ENCODE peak calls at places on chromosomes 1 and 21, in five cellular contexts. One of them, this sample, is unnamed.

GRCh38 chr21:38434913-38435533 is 63.3 kb downstream of the ERG start:
- DNase-seq in pulmonary artery endothelial cell: no peak
- DNase-seq in T-helper 22 cell: no peak
- DNase-seq in islet precursor cell: peak
- DNase-seq in hypothalamus: no peak
- DNase-seq in this sample: no peak

GRCh38 chr1:61056674-61057439 is 25.5 kb upstream of the NFIA start:
- DNase-seq in pulmonary artery endothelial cell: no peak
- DNase-seq in T-helper 22 cell: peak
- DNase-seq in islet precursor cell: peak
- DNase-seq in hypothalamus: peak
- DNase-seq in this sample: no peak

GRCh38 chr21:42638266-42638863 is 15.1 kb upstream of the PDE9A start:
- DNase-seq in pulmonary artery endothelial cell: no peak
- DNase-seq in T-helper 22 cell: no peak
- DNase-seq in islet precursor cell: no peak
- DNase-seq in hypothalamus: no peak
- DNase-seq in this sample: no peak

GRCh38 chr1:91741301-91741700 is 144.7 kb downstream of the TGFBR3 start:
- DNase-seq in pulmonary artery endothelial cell: no peak
- DNase-seq in T-helper 22 cell: no peak
- DNase-seq in islet precursor cell: no peak
- DNase-seq in hypothalamus: no peak
- DNase-seq in this sample: no peak

GRCh38 chr1:21932127-21932526 is 5.0 kb downstream of the HSPG2 start:
- DNase-seq in pulmonary artery endothelial cell: no peak
- DNase-seq in T-helper 22 cell: no peak
- DNase-seq in islet precursor cell: no peak
- DNase-seq in hypothalamus: no peak
- DNase-seq in this sample: no peak

GRCh38 chr1:116167625-116168276 is 56.6 kb downstream of the MAB21L3 start:
- DNase-seq in pulmonary artery endothelial cell: no peak
- DNase-seq in T-helper 22 cell: no peak
- DNase-seq in islet precursor cell: peak
- DNase-seq in hypothalamus: peak
- DNase-seq in this sample: no peak

GRCh38 chr1:57109247-57109646 is 143.4 kb upstream of the C8B start:
- DNase-seq in pulmonary artery endothelial cell: no peak
- DNase-seq in T-helper 22 cell: no peak
- DNase-seq in islet precursor cell: no peak
- DNase-seq in hypothalamus: no peak
- DNase-seq in this sample: no peak

GRCh38 chr21:33075596-33076195 is 5.8 kb downstream of the OLIG1 start:
- DNase-seq in pulmonary artery endothelial cell: no peak
- DNase-seq in T-helper 22 cell: no peak
- DNase-seq in islet precursor cell: peak
- DNase-seq in hypothalamus: no peak
- DNase-seq in this sample: no peak

GRCh38 chr1:182446033-182446669 is 3.8 kb upstream of the RGSL1 start:
- DNase-seq in pulmonary artery endothelial cell: no peak
- DNase-seq in T-helper 22 cell: no peak
- DNase-seq in islet precursor cell: no peak
- DNase-seq in hypothalamus: no peak
- DNase-seq in this sample: no peak

GRCh38 chr1:110647254-110647891 is 27.4 kb downstream of the KCNA3 start:
- DNase-seq in pulmonary artery endothelial cell: no peak
- DNase-seq in T-helper 22 cell: no peak
- DNase-seq in islet precursor cell: no peak
- DNase-seq in hypothalamus: no peak
- DNase-seq in this sample: no peak

GRCh38 chr21:29092102-29092959 is 18.9 kb upstream of the CCT8 start:
- DNase-seq in pulmonary artery endothelial cell: no peak
- DNase-seq in T-helper 22 cell: no peak
- DNase-seq in islet precursor cell: no peak
- DNase-seq in hypothalamus: no peak
- DNase-seq in this sample: no peak

GRCh38 chr1:30912913-30913652 is 4.5 kb upstream of the SDC3 start:
- DNase-seq in pulmonary artery endothelial cell: no peak
- DNase-seq in T-helper 22 cell: no peak
- DNase-seq in islet precursor cell: peak
- DNase-seq in hypothalamus: no peak
- DNase-seq in this sample: no peak

GRCh38 chr21:42527489-42528158 is 14.0 kb downstream of the SLC37A1 start:
- DNase-seq in pulmonary artery endothelial cell: no peak
- DNase-seq in T-helper 22 cell: peak
- DNase-seq in islet precursor cell: peak
- DNase-seq in hypothalamus: no peak
- DNase-seq in this sample: no peak

GRCh38 chr1:190479537-190479936 is 1.9 kb upstream of the BRINP3 start:
- DNase-seq in pulmonary artery endothelial cell: no peak
- DNase-seq in T-helper 22 cell: no peak
- DNase-seq in islet precursor cell: no peak
- DNase-seq in hypothalamus: peak
- DNase-seq in this sample: no peak

GRCh38 chr1:15620155-15620545 is 2.9 kb downstream of the DDI2 start:
- DNase-seq in pulmonary artery endothelial cell: peak
- DNase-seq in T-helper 22 cell: no peak
- DNase-seq in islet precursor cell: peak
- DNase-seq in hypothalamus: no peak
- DNase-seq in this sample: no peak

GRCh38 chr1:208885046-208885445 is 640.9 kb upstream of the PLXNA2 start:
- DNase-seq in pulmonary artery endothelial cell: peak
- DNase-seq in T-helper 22 cell: no peak
- DNase-seq in islet precursor cell: no peak
- DNase-seq in hypothalamus: no peak
- DNase-seq in this sample: no peak

GRCh38 chr1:217369271-217369981 is 261.5 kb downstream of the GPATCH2 start:
- DNase-seq in pulmonary artery endothelial cell: no peak
- DNase-seq in T-helper 22 cell: no peak
- DNase-seq in islet precursor cell: peak
- DNase-seq in hypothalamus: no peak
- DNase-seq in this sample: no peak

GRCh38 chr1:43302721-43303476 is 2.1 kb downstream of the TIE1 start:
- DNase-seq in pulmonary artery endothelial cell: no peak
- DNase-seq in T-helper 22 cell: no peak
- DNase-seq in islet precursor cell: no peak
- DNase-seq in hypothalamus: no peak
- DNase-seq in this sample: no peak

GRCh38 chr1:2174348-2175054 is 20.1 kb downstream of the FAAP20 start:
- DNase-seq in pulmonary artery endothelial cell: no peak
- DNase-seq in T-helper 22 cell: no peak
- DNase-seq in islet precursor cell: peak
- DNase-seq in hypothalamus: peak
- DNase-seq in this sample: peak

GRCh38 chr1:94606471-94606870 is 64.9 kb upstream of the F3 start:
- DNase-seq in pulmonary artery endothelial cell: no peak
- DNase-seq in T-helper 22 cell: no peak
- DNase-seq in islet precursor cell: no peak
- DNase-seq in hypothalamus: no peak
- DNase-seq in this sample: no peak

GRCh38 chr1:112143871-112144441 is 154.5 kb upstream of the KCND3 start:
- DNase-seq in pulmonary artery endothelial cell: no peak
- DNase-seq in T-helper 22 cell: no peak
- DNase-seq in islet precursor cell: no peak
- DNase-seq in hypothalamus: no peak
- DNase-seq in this sample: no peak

GRCh38 chr1:225498539-225499135 is 70.8 kb upstream of the LBR start:
- DNase-seq in pulmonary artery endothelial cell: no peak
- DNase-seq in T-helper 22 cell: no peak
- DNase-seq in islet precursor cell: no peak
- DNase-seq in hypothalamus: no peak
- DNase-seq in this sample: no peak